ENCODE peak calls at places on chromosomes 11 and 22, in four cellular contexts. S, I, F and H are unnamed samples.

GRCh38 chr11:7437706-7438105 is 47.6 kb upstream of the OLFML1 start:
- DNase-seq in I (no peak), S (no peak), F (no peak), H (no peak)

GRCh38 chr22:36252754-36253522 is at the start of gene APOL1:
- DNase-seq in F (peak; percentile 37), S (peak; percentile 78), I (no peak), H (peak; percentile 50)

GRCh38 chr11:119065369-119065768 is 2.2 kb upstream of the VPS11 start:
- DNase-seq in F (no peak), I (peak; percentile 32), S (no peak), H (no peak)

GRCh38 chr11:63840356-63841060 is 1.6 kb downstream of the MARK2 start:
- DNase-seq in F (no peak), S (no peak), I (no peak), H (no peak)

GRCh38 chr11:110497204-110497987 is 67.6 kb downstream of the FDX1 start:
- DNase-seq in F (no peak), S (no peak), I (no peak), H (no peak)

GRCh38 chr11:109040303-109040702 is 375.4 kb downstream of the DDX10 start:
- DNase-seq in I (peak; percentile 41), F (no peak), S (no peak), H (peak; percentile 60)

GRCh38 chr22:37196539-37197450 is 8.7 kb upstream of the C1QTNF6 start:
- DNase-seq in S (peak; percentile 82), F (no peak), I (no peak), H (peak; percentile 78)

GRCh38 chr11:104126464-104126863 is 37.5 kb downstream of the PDGFD start:
- DNase-seq in I (no peak), F (no peak), S (no peak), H (no peak)

GRCh38 chr22:31347251-31348008 is 1.3 kb upstream of the PATZ1 start:
- DNase-seq in I (peak; percentile 60), S (peak; percentile 77), F (peak; percentile 42), H (peak; percentile 90)

GRCh38 chr22:19066531-19067271 is 55.5 kb downstream of the DGCR2 start:
- DNase-seq in I (no peak), S (peak; percentile 33), F (no peak), H (peak; percentile 29)

GRCh38 chr11:72772059-72772458 is 19.9 kb upstream of the ARAP1 start:
- DNase-seq in S (no peak), F (no peak), I (no peak), H (no peak)

GRCh38 chr22:22243033-22243680 is 1.4 kb upstream of the VPREB1 start:
- DNase-seq in I (no peak), S (no peak), F (no peak), H (no peak)

GRCh38 chr11:105000797-105001196 is 22.2 kb downstream of the CASP5 start:
- DNase-seq in F (peak; percentile 5), I (peak; percentile 57), S (no peak), H (no peak)

GRCh38 chr11:134667175-134667500 is 255.1 kb upstream of the B3GAT1 start:
- DNase-seq in S (peak; percentile 9), I (no peak), F (no peak), H (no peak)

GRCh38 chr22:23527971-23528740 is 51.9 kb downstream of the IGLL1 start:
- DNase-seq in S (no peak), F (no peak), I (no peak), H (peak; percentile 43)

GRCh38 chr22:27029584-27030130 is 372.3 kb downstream of the MIAT start:
- DNase-seq in S (no peak), F (no peak), I (no peak), H (no peak)

GRCh38 chr11:112871909-112872511 is 89.2 kb upstream of the NCAM1 start:
- DNase-seq in S (no peak), I (no peak), F (no peak), H (peak; percentile 64)

GRCh38 chr22:44618400-44618799 is 83.6 kb upstream of the PRR5 start:
- DNase-seq in S (no peak), F (no peak), I (no peak), H (no peak)

GRCh38 chr22:37082251-37082650 is 27.3 kb downstream of the TMPRSS6 start:
- DNase-seq in S (no peak), I (no peak), F (no peak), H (no peak)